ENCODE peak calls at places on chromosomes 11 and 22, in eight cellular contexts. L is IMR-90; B is psoas muscle; I is A549; M is effector memory CD4-positive, alpha-beta T cell; G is neural progenitor cell; X is neuronal stem cell; J is spleen. U is an unnamed sample.
A peak's percentile ranks its signal among the peaks of the same experiment; 100 is the strongest.

GRCh38 chr11:71334191-71334590 is 81.8 kb upstream of the SHANK2 start:
- DNase-seq in X (no peak), J (peak; percentile 53), I (no peak), M (no peak), B (peak; percentile 23), L (no peak), G (no peak), U (peak; percentile 54)

GRCh38 chr22:44645083-44645482 is 56.9 kb upstream of the PRR5 start:
- DNase-seq in J (no peak), X (no peak), I (no peak), L (no peak), M (no peak), G (no peak), B (no peak), U (no peak)

GRCh38 chr11:7046474-7046873 is 26.2 kb downstream of the NLRP14 start:
- DNase-seq in B (no peak), I (no peak), X (no peak), G (no peak), J (no peak), L (peak; percentile 84), M (no peak), U (no peak)

GRCh38 chr22:22893077-22893805 is 5.6 kb downstream of the IGLL5 start:
- DNase-seq in B (no peak), I (no peak), M (no peak), X (no peak), G (no peak), J (peak; percentile 71), L (no peak), U (no peak)

GRCh38 chr11:9078113-9079041 is 13.0 kb downstream of the SCUBE2 start:
- DNase-seq in I (no peak), J (no peak), L (peak; percentile 34), B (no peak), X (no peak), G (no peak), M (no peak), U (no peak)

GRCh38 chr22:45553333-45554039 is 50.8 kb downstream of the FBLN1 start:
- DNase-seq in B (peak; percentile 86), I (peak; percentile 83), G (peak; percentile 90), M (no peak), L (peak; percentile 93), X (peak; percentile 83), J (no peak), U (peak; percentile 96)

GRCh38 chr11:92204731-92205130 is 19.9 kb upstream of the FAT3 start:
- DNase-seq in L (no peak), B (no peak), J (no peak), X (no peak), I (no peak), M (no peak), G (no peak), U (no peak)

GRCh38 chr11:18617688-18618340 is 16.3 kb downstream of the SPTY2D1 start:
- DNase-seq in B (no peak), L (peak; percentile 71), G (no peak), X (no peak), I (no peak), M (peak; percentile 11), J (no peak), U (no peak)

GRCh38 chr11:126352163-126352562 is 3.3 kb upstream of the ST3GAL4 start:
- DNase-seq in I (no peak), B (peak; percentile 19), J (peak; percentile 76), M (no peak), L (no peak), X (no peak), G (no peak), U (peak; percentile 57)

GRCh38 chr11:32334822-32335221 is 100.5 kb downstream of the WT1 start:
- DNase-seq in G (peak; percentile 67), L (no peak), M (no peak), J (no peak), X (no peak), B (no peak), I (peak; percentile 46), U (no peak)

GRCh38 chr11:102530558-102530957 is at the start of gene MMP7:
- DNase-seq in B (no peak), G (no peak), L (peak; percentile 57), X (no peak), J (no peak), M (no peak), I (peak; percentile 46), U (no peak)

GRCh38 chr11:92657226-92657625 is 312.2 kb upstream of the MTNR1B start:
- DNase-seq in G (no peak), X (no peak), L (no peak), M (no peak), I (no peak), B (no peak), J (no peak), U (no peak)

GRCh38 chr11:20134991-20135736 is 25.1 kb downstream of the DBX1 start:
- DNase-seq in G (no peak), B (no peak), L (no peak), X (no peak), J (no peak), I (no peak), M (no peak), U (no peak)

GRCh38 chr11:69401715-69402114 is 79.7 kb upstream of the LINC01488 start:
- DNase-seq in M (no peak), X (no peak), G (no peak), J (no peak), L (no peak), I (no peak), B (no peak), U (no peak)

GRCh38 chr11:62857541-62857982 is 18.2 kb upstream of the WDR74 start:
- DNase-seq in G (no peak), I (no peak), J (no peak), M (no peak), B (no peak), L (peak; percentile 48), X (no peak), U (no peak)

GRCh38 chr11:122601131-122602125 is 54.1 kb upstream of the UBASH3B start:
- DNase-seq in L (peak; percentile 69), M (no peak), X (no peak), I (peak; percentile 17), G (no peak), B (no peak), J (no peak), U (no peak)

GRCh38 chr22:47035443-47035881 is 273.0 kb downstream of the TBC1D22A start:
- DNase-seq in J (peak; percentile 56), L (no peak), G (no peak), B (peak; percentile 20), X (no peak), I (no peak), M (no peak), U (peak; percentile 49)

GRCh38 chr11:120858740-120859139 is 165.2 kb upstream of the TBCEL start:
- DNase-seq in G (no peak), X (no peak), I (no peak), M (no peak), B (no peak), J (no peak), L (peak; percentile 25), U (no peak)

GRCh38 chr11:120857508-120857907 is 166.4 kb upstream of the TBCEL start:
- DNase-seq in X (no peak), M (no peak), J (no peak), L (no peak), G (no peak), I (no peak), B (no peak), U (no peak)

GRCh38 chr11:120854988-120855387 is 168.9 kb upstream of the TBCEL start:
- DNase-seq in J (no peak), I (no peak), X (no peak), G (no peak), M (no peak), L (no peak), B (no peak), U (no peak)

GRCh38 chr11:120853435-120853834 is 170.5 kb upstream of the TBCEL start:
- DNase-seq in G (no peak), I (no peak), L (no peak), X (no peak), B (no peak), M (no peak), J (no peak), U (no peak)
- H3K4me1 ChIP-seq in G (no peaks in the 10 kb centered on the region), I (no peaks in the 10 kb centered on the region), L (no peaks in the 10 kb centered on the region), X (no peaks in the 10 kb centered on the region), B (no peaks in the 10 kb centered on the region), M (no peaks in the 10 kb centered on the region), J (no peaks in the 10 kb centered on the region), U (no peaks in the 10 kb centered on the region)

DNA sequence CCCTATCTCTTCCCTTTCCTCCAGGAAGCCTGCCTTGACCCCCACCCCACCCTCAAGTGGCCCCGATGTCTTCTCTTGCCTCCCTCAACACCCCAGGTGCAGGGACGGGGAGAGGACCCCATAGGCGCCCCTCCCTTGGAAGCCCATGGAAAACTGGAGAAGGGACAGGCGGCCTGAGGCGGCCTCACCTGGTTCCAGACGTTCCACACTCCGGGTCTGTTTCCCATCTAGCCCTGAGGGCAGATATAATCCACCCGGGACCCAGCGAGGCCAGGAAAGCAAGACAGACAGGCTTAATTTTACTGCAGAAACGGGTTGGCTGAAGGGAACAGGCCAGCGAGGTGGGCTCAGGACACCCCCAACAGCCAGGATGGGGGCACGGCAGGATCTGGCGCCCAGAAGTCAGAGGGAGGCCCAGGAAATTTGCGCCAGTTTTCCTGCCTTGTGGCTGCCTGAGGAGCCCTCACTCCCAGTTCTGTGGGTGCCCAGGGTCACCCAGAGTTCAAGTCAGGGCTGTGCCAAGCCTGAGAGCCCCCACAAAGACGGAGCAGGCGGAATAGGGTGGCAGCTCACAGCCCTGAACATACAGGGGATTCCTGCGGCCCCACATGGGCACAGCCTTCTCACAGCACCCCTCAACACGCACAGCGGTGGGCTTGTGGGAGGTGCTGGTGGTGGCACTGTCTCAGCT is 3.0 kb upstream of the SIGIRR start:
- DNase-seq in G (no peak), J (peak; percentile 77), B (no peak), X (no peak), L (no peak), I (no peak), M (no peak), U (no peak)
- H3K27ac ChIP-seq in G (no peak overlapping the region), J (no peak overlapping the region), B (no peak overlapping the region), X (no peak overlapping the region), L (no peak overlapping the region), I (no peak overlapping the region), M (peak overlapping the region; percentile 78), U (no peak overlapping the region)

DNA sequence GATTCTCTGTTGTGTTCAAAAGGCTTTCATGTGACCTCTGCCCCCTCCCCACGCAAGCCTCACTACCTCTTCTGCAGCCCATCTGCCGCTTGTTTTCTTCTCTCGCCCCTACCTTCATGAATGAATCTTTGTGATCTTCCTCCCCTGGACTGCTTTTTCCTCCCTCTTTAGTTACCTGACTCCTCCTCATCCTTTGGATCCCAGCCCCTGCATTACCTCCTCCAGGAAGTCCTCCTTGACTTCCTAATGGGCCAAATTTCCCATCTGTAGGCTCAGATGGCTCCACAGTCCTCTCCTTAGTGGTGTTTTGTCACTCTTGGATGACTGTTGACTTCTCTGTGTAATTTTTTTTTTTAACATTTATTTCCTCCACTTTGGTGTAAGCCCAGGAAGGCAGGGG is 10.9 kb downstream of the TSPAN18 start:
- DNase-seq in B (no peak), M (no peak), I (no peak), X (no peak), L (no peak), J (no peak), G (no peak), U (no peak)
- H3K4me1 ChIP-seq in B (no peaks in the 10 kb centered on the region), M (no peaks in the 10 kb centered on the region), I (no peaks in the 10 kb centered on the region), X (peaks cover 47% of the 10 kb centered on the region), L (peaks cover 4% of the 10 kb centered on the region), J (no peaks in the 10 kb centered on the region), G (peaks cover 34% of the 10 kb centered on the region), U (no peaks in the 10 kb centered on the region)

DNA sequence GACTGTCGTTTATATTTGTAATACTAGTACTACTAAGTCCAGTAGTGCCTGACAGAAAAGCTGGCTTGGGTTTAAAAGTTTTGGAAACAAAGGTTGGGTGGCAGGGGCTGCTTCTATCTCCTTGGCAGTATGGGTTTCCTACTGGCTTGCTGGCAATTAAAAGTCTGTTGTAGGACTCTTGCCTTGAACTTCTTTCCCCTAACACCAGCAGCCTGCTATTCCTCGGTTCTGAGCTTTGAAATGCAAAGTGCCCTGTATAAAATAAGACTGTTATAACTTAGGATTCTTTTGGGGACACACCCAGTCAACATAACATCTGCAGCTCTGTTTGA is 1.3 kb downstream of the RNF169 start:
- DNase-seq in G (no peak), J (no peak), X (no peak), L (no peak), B (no peak), M (no peak), I (no peak), U (no peak)
- H3K27ac ChIP-seq in G (no peak overlapping the region), J (peak overlapping the region; percentile 3), X (no peak overlapping the region), L (peak overlapping the region; percentile 24), B (peak overlapping the region; percentile 96), M (no peak overlapping the region), I (peak overlapping the region; percentile 83), U (no peak overlapping the region)

U was measured in aorta.